ENCODE peak calls at places on chromosomes 6 and 20, in seven cellular contexts. C is neural progenitor cell; T is fibroblast of mammary gland; L is KG1; M is activated T-helper 9 cell treated with anti-CD3 and anti-CD28 coated beads, Interleukin-2, amount 50 U/mL, for 16 hours; A is GM20000; E is NCI-H1092. U is an unnamed sample.

GRCh38 chr20:63525968-63526367 is 5.4 kb downstream of the PPDPF start:
- DNase-seq in C (no peak), T (no peak), L (no peak), M (no peak), A (no peak), E (no peak), U (no peak)

GRCh38 chr6:6461138-6461537 is 127.4 kb upstream of the LY86 start:
- DNase-seq in C (no peak), T (no peak), L (no peak), M (no peak), A (no peak), E (no peak), U (no peak)

GRCh38 chr6:9467746-9468145 is 947.1 kb downstream of the TFAP2A start:
- DNase-seq in C (no peak), T (peak; percentile 70), L (no peak), M (no peak), A (no peak), E (no peak), U (no peak)

GRCh38 chr6:52374247-52374646 is 12.3 kb downstream of the PAQR8 start:
- DNase-seq in C (no peak), T (no peak), L (no peak), M (no peak), A (no peak), E (no peak), U (no peak)

GRCh38 chr6:5701086-5701661 is 305.6 kb downstream of the NRN1 start:
- DNase-seq in C (no peak), T (no peak), L (no peak), M (no peak), A (no peak), E (no peak), U (no peak)

GRCh38 chr6:149061933-149062332 is 255.6 kb upstream of the TAB2 start:
- DNase-seq in C (no peak), T (no peak), L (no peak), M (no peak), A (no peak), E (no peak), U (no peak)

GRCh38 chr20:36644032-36644712 is 1.8 kb downstream of the SLA2 start:
- DNase-seq in C (no peak), T (no peak), L (peak; percentile 67), M (peak; percentile 39), A (no peak), E (no peak), U (no peak)

GRCh38 chr6:9085054-9085746 is 649.9 kb upstream of the SLC35B3 start:
- DNase-seq in C (no peak), T (no peak), L (no peak), M (no peak), A (no peak), E (no peak), U (no peak)

GRCh38 chr6:127128066-127128465 is 9.6 kb downstream of the RSPO3 start:
- DNase-seq in C (no peak), T (no peak), L (no peak), M (no peak), A (no peak), E (no peak), U (no peak)